ENCODE peak calls at places on chromosomes 5 and 9, in five cellular contexts. T is prostate gland, F is HCT116, Y is aorta, H is cardiac muscle cell. Q is an unnamed sample.

GRCh38 chr9:124180557-124180956 is 77.2 kb upstream of the NEK6 start:
- DNase-seq in F (no peak), Y (peak; percentile 59), T (no peak), H (peak; percentile 13), Q (no peak)

GRCh38 chr5:2797160-2797559 is 45.7 kb upstream of the IRX2 start:
- DNase-seq in T (no peak), Y (no peak), F (no peak), H (no peak), Q (no peak)

GRCh38 chr5:147616401-147616800 is 106.5 kb upstream of the DPYSL3 start:
- DNase-seq in T (no peak), Y (no peak), H (no peak), F (no peak), Q (no peak)

GRCh38 chr5:135154197-135154596 is 120.2 kb upstream of the PITX1 start:
- DNase-seq in H (no peak), F (no peak), T (no peak), Y (no peak), Q (peak; percentile 37)

GRCh38 chr5:179168636-179169035 is 108.5 kb downstream of the ZNF354C start:
- DNase-seq in T (no peak), Y (peak; percentile 33), F (no peak), H (no peak), Q (no peak)

GRCh38 chr5:174527936-174528557 is 196.3 kb upstream of the MSX2 start:
- DNase-seq in T (no peak), Y (no peak), H (no peak), F (no peak), Q (no peak)

GRCh38 chr5:135034186-135034962 is at the start of gene PITX1:
- DNase-seq in Y (no peak), T (peak; percentile 80), H (peak; percentile 33), F (peak; percentile 33), Q (peak; percentile 67)

GRCh38 chr9:33076360-33077004 is at the start of gene SMU1:
- DNase-seq in F (peak; percentile 96), Y (peak; percentile 99), H (peak; percentile 97), T (peak; percentile 95), Q (peak; percentile 88)

GRCh38 chr9:115883467-115884329 is 269.9 kb upstream of the PAPPA start:
- DNase-seq in T (peak; percentile 12), F (peak; percentile 12), Y (no peak), H (peak; percentile 47), Q (peak; percentile 45)

GRCh38 chr9:121336705-121337104 is 33.3 kb downstream of the STOM start:
- DNase-seq in T (no peak), Y (no peak), F (no peak), H (no peak), Q (no peak)

GRCh38 chr9:106862115-106862945 is 636 bp upstream of the ZNF462 start:
- DNase-seq in H (peak; percentile 77), F (no peak), Y (peak; percentile 47), T (peak; percentile 59), Q (peak; percentile 50)

GRCh38 chr5:179307006-179307800 is 38.1 kb downstream of the ADAMTS2 start:
- DNase-seq in Y (peak; percentile 38), T (no peak), H (no peak), F (no peak), Q (no peak)

GRCh38 chr5:103849934-103850333 is 287.3 kb upstream of the NUDT12 start:
- DNase-seq in H (no peak), F (peak; percentile 73), T (no peak), Y (no peak), Q (peak; percentile 69)

GRCh38 chr9:105226055-105226454 is 18.4 kb upstream of the SLC44A1 start:
- DNase-seq in F (no peak), T (no peak), H (no peak), Y (no peak), Q (no peak)

GRCh38 chr5:67181648-67182218 is 14.9 kb downstream of the CD180 start:
- DNase-seq in F (no peak), H (no peak), Y (no peak), T (no peak), Q (no peak)

GRCh38 chr5:74227081-74227480 is 413.4 kb downstream of the ENC1 start:
- DNase-seq in T (no peak), H (no peak), Y (no peak), F (no peak), Q (no peak)

GRCh38 chr5:95664204-95664786 is 17.7 kb downstream of the RFESD start:
- DNase-seq in F (peak; percentile 29), H (peak; percentile 50), T (no peak), Y (no peak), Q (peak; percentile 63)

GRCh38 chr5:73188764-73189521 is 15.9 kb downstream of the TMEM174 start:
- DNase-seq in H (no peak), T (no peak), Y (no peak), F (peak; percentile 8), Q (no peak)

GRCh38 chr5:65482727-65483473 is 1.2 kb upstream of the ADAMTS6 start:
- DNase-seq in F (no peak), H (peak; percentile 40), Y (no peak), T (no peak), Q (no peak)

GRCh38 chr9:113654605-113655193 is 191.2 kb downstream of the RGS3 start:
- DNase-seq in T (no peak), H (no peak), F (no peak), Y (peak; percentile 90), Q (no peak)

GRCh38 chr5:58459276-58459859 is 518 bp downstream of the PLK2 start:
- DNase-seq in H (peak; percentile 56), Y (no peak), F (no peak), T (peak; percentile 28), Q (peak; percentile 69)

GRCh38 chr9:113599647-113600476 is 136.3 kb downstream of the RGS3 start:
- DNase-seq in F (no peak), Y (peak; percentile 70), H (no peak), T (no peak), Q (peak; percentile 70)

GRCh38 chr5:76583163-76584047 is 39.8 kb downstream of the F2RL2 start:
- DNase-seq in Y (no peak), F (peak; percentile 16), T (no peak), H (no peak), Q (no peak)

GRCh38 chr9:134968823-134969090 is 51.0 kb upstream of the FCN1 start:
- DNase-seq in F (no peak), T (no peak), Y (no peak), H (no peak), Q (no peak)
- H3K4me1 ChIP-seq in F (no peaks in the 10 kb centered on the region), T (no peaks in the 10 kb centered on the region), Y (no peaks in the 10 kb centered on the region), H (peaks cover 3% of the 10 kb centered on the region), Q (no peaks in the 10 kb centered on the region)

DNA sequence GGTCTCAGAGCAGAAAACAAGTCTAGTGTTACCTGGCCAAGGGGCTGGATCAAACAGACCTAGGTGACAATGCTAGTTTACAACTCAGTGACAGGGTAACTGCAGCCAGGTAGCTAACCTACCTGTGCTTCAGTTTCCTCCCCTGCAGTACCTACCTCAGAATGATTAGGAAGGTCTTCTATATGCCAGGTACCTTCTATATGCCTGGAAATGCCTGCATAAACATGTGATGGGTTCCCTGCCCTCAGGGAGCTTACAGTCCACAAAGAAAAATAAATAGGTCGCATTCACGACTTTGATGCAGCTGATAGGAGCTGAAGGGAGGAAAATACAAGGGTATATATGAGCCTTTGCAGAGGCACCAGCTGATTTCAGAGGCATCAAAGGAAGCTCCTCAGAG is 16.1 kb downstream of the LHFPL2 start:
- DNase-seq in F (no peak), T (no peak), H (no peak), Y (no peak), Q (no peak)
- H3K4me1 ChIP-seq in F (peaks cover 4% of the 10 kb centered on the region), T (no peaks in the 10 kb centered on the region), H (peaks cover 75% of the 10 kb centered on the region), Y (peaks cover 4% of the 10 kb centered on the region), Q (peaks cover 22% of the 10 kb centered on the region)

DNA sequence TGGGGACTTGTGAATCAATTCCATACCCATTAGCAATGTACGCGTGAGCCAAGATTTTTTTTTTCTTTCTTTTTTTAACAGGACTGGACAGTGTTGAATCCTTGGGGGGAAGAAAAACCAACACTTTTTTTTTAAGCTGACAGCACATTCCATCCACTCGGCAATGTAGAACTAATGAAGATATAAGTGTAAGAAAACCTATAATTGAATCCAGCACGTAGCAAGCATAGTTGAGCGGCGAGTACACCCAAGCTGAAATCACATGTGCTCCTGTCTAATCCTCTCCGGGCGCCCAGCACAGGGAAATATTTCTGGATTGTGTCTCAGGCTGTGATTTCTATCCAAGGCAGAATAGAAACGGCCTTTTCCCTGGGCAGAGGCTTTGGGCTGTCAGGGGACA is 118.2 kb downstream of the BOD1 start:
- DNase-seq in T (no peak), Y (no peak), H (peak; percentile 25), F (no peak), Q (no peak)
- H3K4me1 ChIP-seq in T (no peaks in the 10 kb centered on the region), Y (no peaks in the 10 kb centered on the region), H (peaks cover 9% of the 10 kb centered on the region), F (peaks cover 15% of the 10 kb centered on the region), Q (peaks cover 4% of the 10 kb centered on the region)

GRCh38 chr5:55934720-55935119 is 60.0 kb downstream of the IL6ST start:
- DNase-seq in T (no peak), Y (no peak), H (no peak), F (no peak), Q (no peak)
- H3K4me1 ChIP-seq in T (no peaks in the 10 kb centered on the region), Y (no peaks in the 10 kb centered on the region), H (no peaks in the 10 kb centered on the region), F (no peaks in the 10 kb centered on the region), Q (no peaks in the 10 kb centered on the region)

GRCh38 chr9:69173497-69173890 is 583 bp upstream of the TJP2 start:
- DNase-seq in T (no peak), F (no peak), Y (no peak), H (no peak), Q (no peak)

GRCh38 chr9:69176446-69177135 is 2.5 kb downstream of the TJP2 start:
- DNase-seq in H (no peak), T (no peak), F (no peak), Y (no peak), Q (no peak)

GRCh38 chr9:69173891-69174644 is at the start of gene TJP2:
- DNase-seq in F (no peak), T (peak; percentile 46), H (peak; percentile 83), Y (peak; percentile 88), Q (peak; percentile 75)

GRCh38 chr9:69174645-69175487 is 789 bp downstream of the TJP2 start:
- DNase-seq in Y (peak; percentile 76), F (no peak), T (no peak), H (peak; percentile 56), Q (peak; percentile 84)

DNA sequence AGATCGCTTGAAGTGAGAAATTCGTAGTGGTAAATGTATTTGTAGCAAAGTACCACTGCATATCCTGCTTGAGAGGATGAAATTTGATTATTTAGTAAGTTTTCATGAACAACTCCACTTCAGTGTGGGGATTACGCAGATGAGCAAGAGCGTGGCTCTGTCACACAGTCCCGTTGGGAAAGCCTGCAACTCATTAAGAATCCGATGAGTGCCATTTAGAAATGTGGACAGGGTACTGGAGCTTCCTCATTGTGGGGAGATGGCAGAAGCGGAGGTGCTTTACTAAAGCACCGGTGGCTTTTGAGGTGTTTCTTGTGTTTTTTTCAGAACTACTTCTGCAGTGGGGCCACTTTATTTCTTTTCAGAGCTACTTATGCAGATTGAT is 1.4 kb downstream of the TJP2 start:
- DNase-seq in T (no peak), F (no peak), H (no peak), Y (no peak), Q (no peak)
- H3K4me1 ChIP-seq in T (no peaks in the 10 kb centered on the region), F (peaks cover 50% of the 10 kb centered on the region), H (peaks cover 29% of the 10 kb centered on the region), Y (peaks cover 8% of the 10 kb centered on the region), Q (peaks cover 44% of the 10 kb centered on the region)

Q was measured in SJSA1.